ENCODE peak calls at places on chromosomes 12 and 14, in six cellular contexts. U, O, Y, B, A and W are unnamed samples.

GRCh38 chr14:52268191-52269061 is 928 bp downstream of the PTGDR start:
- DNase-seq in U (peak), O (peak), Y (peak), B (no peak), A (peak), W (no peak)

GRCh38 chr12:44565163-44565562 is 311.0 kb downstream of the NELL2 start:
- DNase-seq in U (no peak), O (no peak), Y (no peak), B (no peak), A (no peak), W (no peak)

GRCh38 chr12:34403706-34404376 is 381.5 kb downstream of the ALG10 start:
- DNase-seq in U (no peak), O (peak), Y (no peak), B (no peak), A (no peak), W (no peak)

GRCh38 chr14:96091941-96092411 is 52.8 kb downstream of the C14orf132 start:
- DNase-seq in U (peak), O (peak), Y (peak), B (no peak), A (no peak), W (no peak)

GRCh38 chr12:94026566-94026965 is 121.8 kb upstream of the PLXNC1 start:
- DNase-seq in U (no peak), O (no peak), Y (no peak), B (no peak), A (no peak), W (no peak)

GRCh38 chr12:72274926-72275325 is 2.8 kb downstream of the TRHDE start:
- DNase-seq in U (peak), O (no peak), Y (peak), B (peak), A (no peak), W (no peak)

GRCh38 chr12:1497161-1497560 is 97.2 kb downstream of the FBXL14 start:
- DNase-seq in U (no peak), O (no peak), Y (no peak), B (no peak), A (no peak), W (no peak)

GRCh38 chr12:116400671-116401357 is 123.3 kb upstream of the MED13L start:
- DNase-seq in U (no peak), O (no peak), Y (no peak), B (peak), A (no peak), W (no peak)

GRCh38 chr14:75995372-75996041 is 9.9 kb downstream of the IFT43 start:
- DNase-seq in U (peak), O (peak), Y (peak), B (no peak), A (no peak), W (peak)

GRCh38 chr12:91289881-91290280 is 107.3 kb upstream of the DCN start:
- DNase-seq in U (no peak), O (no peak), Y (no peak), B (no peak), A (no peak), W (no peak)

GRCh38 chr14:103618999-103619398 is 10.0 kb upstream of the KLC1 start:
- DNase-seq in U (no peak), O (no peak), Y (peak), B (no peak), A (no peak), W (no peak)

GRCh38 chr12:79707830-79708229 is 17.1 kb upstream of the PAWR start:
- DNase-seq in U (no peak), O (no peak), Y (no peak), B (no peak), A (no peak), W (no peak)

GRCh38 chr14:95498622-95499353 is 17.7 kb downstream of the SYNE3 start:
- DNase-seq in U (peak), O (peak), Y (peak), B (no peak), A (no peak), W (no peak)

GRCh38 chr12:49883065-49883464 is 20.6 kb downstream of the FAIM2 start:
- DNase-seq in U (no peak), O (no peak), Y (no peak), B (no peak), A (peak), W (no peak)

GRCh38 chr14:58297412-58297761 is 968 bp upstream of the ARID4A start:
- DNase-seq in U (peak), O (no peak), Y (no peak), B (no peak), A (peak), W (no peak)

GRCh38 chr14:96084796-96085195 is 45.6 kb downstream of the C14orf132 start:
- DNase-seq in U (no peak), O (peak), Y (no peak), B (no peak), A (no peak), W (no peak)

GRCh38 chr12:112419269-112420133 is 754 bp downstream of the PTPN11 start:
- DNase-seq in U (peak), O (peak), Y (peak), B (no peak), A (peak), W (no peak)

GRCh38 chr12:402127-402456 is 648 bp downstream of the CCDC77 start:
- DNase-seq in U (peak), O (no peak), Y (peak), B (no peak), A (peak), W (no peak)

GRCh38 chr12:52200783-52201519 is 9.1 kb upstream of the KRT80 start:
- DNase-seq in U (no peak), O (no peak), Y (no peak), B (no peak), A (no peak), W (no peak)

GRCh38 chr12:41557081-41557480 is 369.0 kb downstream of the PDZRN4 start:
- DNase-seq in U (no peak), O (no peak), Y (no peak), B (no peak), A (no peak), W (no peak)

GRCh38 chr12:47904647-47905312 is at the start of gene VDR:
- DNase-seq in U (peak), O (peak), Y (peak), B (peak), A (peak), W (no peak)

GRCh38 chr12:131217024-131217586 is 263.4 kb downstream of the ADGRD1 start:
- DNase-seq in U (no peak), O (peak), Y (no peak), B (no peak), A (no peak), W (no peak)

GRCh38 chr14:35044939-35045797 is 904 bp upstream of the FAM177A1 start:
- DNase-seq in U (peak), O (no peak), Y (no peak), B (no peak), A (no peak), W (peak)

GRCh38 chr14:64818151-64818550 is 61.6 kb downstream of the SPTB start:
- DNase-seq in U (no peak), O (no peak), Y (no peak), B (no peak), A (no peak), W (no peak)

DNA sequence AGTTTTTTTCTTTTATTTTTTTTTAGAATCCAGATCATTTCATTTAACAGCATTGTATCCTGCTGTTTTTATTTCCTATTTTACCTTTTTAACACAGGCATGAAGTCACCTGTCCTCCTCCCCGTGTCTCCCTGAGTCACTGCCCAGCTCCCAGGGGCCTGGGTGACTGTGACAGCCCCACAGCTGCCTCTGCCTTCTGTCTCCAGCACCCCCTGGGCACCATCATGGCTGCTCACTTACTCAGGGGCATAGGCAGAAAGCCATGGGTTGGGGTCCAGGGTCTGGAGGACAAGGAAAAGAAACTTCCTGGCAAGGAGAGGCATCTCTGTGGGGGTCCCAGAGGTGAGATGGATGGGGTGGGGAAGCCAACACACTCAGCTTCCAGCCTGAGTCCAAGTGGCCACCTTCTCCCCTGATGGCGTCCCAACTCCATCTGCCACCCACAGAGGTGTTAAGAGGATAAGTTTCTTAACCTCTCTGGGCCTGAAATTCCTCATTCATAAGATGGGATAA is 25.3 kb downstream of the TMEM63C start:
- DNase-seq in U (no peak), O (no peak), Y (no peak), B (no peak), A (peak), W (no peak)
- TF ChIP-seq CTCF in U (no peak), O (no peak), Y (no peak), B (no peak), A (peak), W (no peak)

GRCh38 chr12:110252716-110253115 is 28.3 kb upstream of the ATP2A2 start:
- DNase-seq in U (no peak), O (no peak), Y (no peak), B (no peak), A (no peak), W (no peak)

GRCh38 chr12:110254971-110255540 is 26.0 kb upstream of the ATP2A2 start:
- DNase-seq in U (no peak), O (no peak), Y (no peak), B (no peak), A (no peak), W (no peak)

GRCh38 chr12:110249716-110250225 is 31.3 kb upstream of the ATP2A2 start:
- DNase-seq in U (no peak), O (peak), Y (no peak), B (no peak), A (no peak), W (no peak)

GRCh38 chr12:110251381-110251780 is 29.7 kb upstream of the ATP2A2 start:
- DNase-seq in U (no peak), O (no peak), Y (no peak), B (no peak), A (no peak), W (no peak)

DNA sequence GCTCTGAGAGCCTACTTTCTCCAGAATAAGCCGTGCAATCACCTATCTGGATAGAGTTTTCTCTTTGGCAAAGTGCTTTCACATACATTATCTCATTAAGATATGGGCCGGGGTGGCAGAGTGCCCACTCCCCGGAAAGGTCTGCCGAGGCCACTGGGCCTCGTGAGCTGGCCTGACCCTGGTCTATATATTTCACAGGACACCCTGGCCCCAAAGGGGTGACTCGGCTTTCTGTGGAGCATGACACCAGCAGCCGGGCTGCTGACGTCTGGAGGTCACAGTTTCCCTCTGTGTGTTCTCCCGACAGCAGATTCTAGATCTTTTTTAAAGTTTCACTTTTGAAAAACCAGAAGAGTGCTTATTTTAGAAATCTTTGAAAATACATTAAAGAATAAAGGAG is 27.9 kb upstream of the ATP2A2 start:
- DNase-seq in U (peak), O (peak), Y (peak), B (no peak), A (no peak), W (no peak)
- H3K4me3 ChIP-seq in U (no peak), O (peak), Y (no peak), B (no peak), A (no peak), W (no peak)

DNA sequence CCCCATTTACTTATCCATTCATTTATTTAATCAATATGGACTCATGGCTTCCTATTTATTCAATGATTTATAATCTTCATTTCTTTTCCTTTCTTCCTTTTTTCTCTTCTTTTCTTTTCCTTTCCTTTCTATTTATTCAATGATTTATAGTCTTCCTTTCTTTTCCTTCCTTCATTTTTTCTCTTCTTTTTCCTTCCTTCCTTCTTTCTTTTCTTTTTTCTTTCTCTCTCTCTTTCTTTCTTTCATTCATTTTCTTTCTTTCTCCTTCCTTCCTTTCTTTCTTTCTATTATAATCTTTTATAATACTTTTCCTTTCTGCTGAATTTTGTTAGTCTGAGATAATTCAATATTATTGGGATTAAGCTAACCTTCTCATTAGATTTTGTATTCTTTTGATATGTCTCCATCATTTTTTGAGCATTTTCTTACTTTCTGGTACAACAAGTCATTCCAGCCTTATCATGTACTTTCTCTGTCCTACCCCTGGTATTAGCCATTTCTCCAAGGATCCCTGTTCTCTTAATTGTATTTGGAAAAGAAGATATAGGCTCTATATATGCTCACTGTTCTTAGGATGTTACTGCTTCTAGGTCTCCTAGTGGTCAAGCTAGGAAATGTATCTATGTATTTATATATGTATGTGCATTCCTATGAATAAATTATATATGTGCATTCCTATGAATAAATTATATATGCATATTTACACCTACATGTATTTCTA is 12.1 kb downstream of the LACRT start:
- DNase-seq in U (peak), O (no peak), Y (peak), B (no peak), A (peak), W (no peak)
- TF ChIP-seq CTCF in U (peak), O (peak), Y (peak), B (no peak), A (no peak), W (no peak)

GRCh38 chr12:69129014-69129413 is 110.4 kb upstream of the CPSF6 start:
- DNase-seq in U (peak), O (no peak), Y (peak), B (no peak), A (no peak), W (no peak)
- H3K4me3 ChIP-seq in U (no peak), O (no peak), Y (no peak), B (no peak), A (no peak), W (no peak)

GRCh38 chr14:105022276-105022670 is 1.4 kb upstream of the CDCA4 start:
- DNase-seq in U (no peak), O (no peak), Y (no peak), B (no peak), A (no peak), W (no peak)

GRCh38 chr14:105021656-105022275 is 883 bp upstream of the CDCA4 start:
- DNase-seq in U (peak), O (no peak), Y (peak), B (peak), A (peak), W (no peak)

GRCh38 chr14:105019861-105020814 is 745 bp downstream of the CDCA4 start:
- DNase-seq in U (peak), O (no peak), Y (peak), B (no peak), A (peak), W (no peak)

GRCh38 chr14:105023144-105023543 is 2.3 kb upstream of the CDCA4 start:
- DNase-seq in U (no peak), O (no peak), Y (no peak), B (no peak), A (no peak), W (no peak)

DNA sequence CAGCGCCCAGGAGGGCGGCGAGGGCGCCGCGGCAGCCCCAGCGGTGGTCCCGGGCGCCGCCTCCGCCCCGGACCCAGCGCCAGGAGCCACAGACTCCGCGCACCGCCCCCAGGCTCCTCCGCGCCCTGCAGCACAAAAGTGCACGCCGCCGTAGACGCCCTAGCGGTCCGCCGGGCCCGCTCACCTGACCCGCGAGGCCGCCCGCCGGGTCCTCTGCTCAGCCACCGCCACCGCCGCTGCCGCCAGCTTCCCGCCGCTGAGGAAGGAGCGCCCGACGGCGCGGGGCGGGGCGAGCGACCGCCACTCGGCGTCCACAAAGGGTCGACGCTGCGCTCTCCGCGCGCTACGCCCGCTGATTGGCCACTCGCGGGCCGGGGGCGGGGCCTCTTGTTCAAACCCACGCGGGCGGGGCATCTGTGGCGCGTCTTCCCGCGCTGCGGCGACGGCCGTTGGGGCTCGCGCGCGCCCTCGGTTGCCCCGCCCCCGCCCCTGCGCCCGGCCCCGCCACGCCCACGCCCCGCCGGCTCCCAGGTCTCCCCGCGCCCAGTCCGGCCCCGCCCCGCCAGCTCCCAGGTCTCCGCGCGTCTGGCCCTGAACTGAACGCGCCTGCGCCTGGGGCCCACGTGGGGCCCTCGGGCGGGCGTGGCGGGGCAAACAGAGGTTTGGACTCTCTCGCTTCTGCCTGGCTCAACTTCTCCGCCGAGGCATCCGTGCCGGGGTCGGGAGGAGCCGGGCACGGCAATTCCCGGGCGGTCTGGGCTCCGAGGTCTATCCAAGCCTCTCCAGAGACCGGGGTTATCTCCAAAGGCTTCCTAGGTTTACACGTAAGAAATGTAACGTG is at the start of gene CDCA4:
- DNase-seq in U (peak), O (peak), Y (peak), B (peak), A (peak), W (peak)
- TF ChIP-seq CTCF in U (no peak), O (no peak), Y (no peak), B (no peak), A (no peak), W (no peak)

GRCh38 chr12:89464974-89465592 is 59.5 kb downstream of the GALNT4 start:
- DNase-seq in U (peak), O (no peak), Y (peak), B (no peak), A (no peak), W (no peak)

GRCh38 chr12:89456565-89456964 is 68.0 kb downstream of the GALNT4 start:
- DNase-seq in U (no peak), O (no peak), Y (no peak), B (no peak), A (no peak), W (no peak)

GRCh38 chr12:89461649-89462612 is 62.7 kb downstream of the GALNT4 start:
- DNase-seq in U (peak), O (no peak), Y (peak), B (no peak), A (peak), W (no peak)

GRCh38 chr12:89461190-89461589 is 63.4 kb downstream of the GALNT4 start:
- DNase-seq in U (peak), O (no peak), Y (peak), B (no peak), A (no peak), W (no peak)
- H3K4me3 ChIP-seq in U (peak), O (no peak), Y (no peak), B (no peak), A (no peak), W (no peak)

GRCh38 chr12:27449893-27450534 is 3.5 kb downstream of the SMCO2 start:
- DNase-seq in U (no peak), O (no peak), Y (no peak), B (no peak), A (no peak), W (no peak)
- TF ChIP-seq CTCF in U (no peak), O (no peak), Y (no peak), B (no peak), A (no peak), W (no peak)